ENCODE peak calls at places on chromosomes 13 and 19, in seven cellular contexts. One of them, this sample, is unnamed.

GRCh38 chr19:48363500-48363809 is 285 bp downstream of the TMEM143 start:
- DNase-seq in heart left ventricle: no peak
- DNase-seq in brain microvascular endothelial cell: no peak
- DNase-seq in hepatocyte: peak
- DNase-seq in neural progenitor cell: no peak
- DNase-seq in naive thymus-derived CD4-positive, alpha-beta T cell: no peak
- DNase-seq in PC-9: no peak
- DNase-seq in this sample: no peak

GRCh38 chr13:94620286-94620896 is 18.7 kb downstream of the GPR180 start:
- DNase-seq in heart left ventricle: no peak
- DNase-seq in brain microvascular endothelial cell: peak
- DNase-seq in hepatocyte: peak
- DNase-seq in neural progenitor cell: peak
- DNase-seq in naive thymus-derived CD4-positive, alpha-beta T cell: no peak
- DNase-seq in PC-9: no peak
- DNase-seq in this sample: no peak

GRCh38 chr19:48568345-48568886 is 16.4 kb downstream of the SULT2B1 start:
- DNase-seq in heart left ventricle: peak
- DNase-seq in brain microvascular endothelial cell: peak
- DNase-seq in hepatocyte: peak
- DNase-seq in neural progenitor cell: peak
- DNase-seq in naive thymus-derived CD4-positive, alpha-beta T cell: no peak
- DNase-seq in PC-9: peak
- DNase-seq in this sample: peak

GRCh38 chr19:10270180-10270615 is 722 bp upstream of the ICAM1 start:
- DNase-seq in heart left ventricle: peak
- DNase-seq in brain microvascular endothelial cell: no peak
- DNase-seq in hepatocyte: no peak
- DNase-seq in neural progenitor cell: peak
- DNase-seq in naive thymus-derived CD4-positive, alpha-beta T cell: no peak
- DNase-seq in PC-9: no peak
- DNase-seq in this sample: no peak

GRCh38 chr13:101144808-101145419 is 271.4 kb downstream of the NALCN start:
- DNase-seq in heart left ventricle: no peak
- DNase-seq in brain microvascular endothelial cell: peak
- DNase-seq in hepatocyte: peak
- DNase-seq in neural progenitor cell: peak
- DNase-seq in naive thymus-derived CD4-positive, alpha-beta T cell: peak
- DNase-seq in PC-9: peak
- DNase-seq in this sample: peak

GRCh38 chr13:22053053-22053452 is 382.2 kb downstream of the FGF9 start:
- DNase-seq in heart left ventricle: no peak
- DNase-seq in brain microvascular endothelial cell: no peak
- DNase-seq in hepatocyte: no peak
- DNase-seq in neural progenitor cell: no peak
- DNase-seq in naive thymus-derived CD4-positive, alpha-beta T cell: no peak
- DNase-seq in PC-9: no peak
- DNase-seq in this sample: no peak

GRCh38 chr13:62287764-62288163 is 872.1 kb upstream of the PCDH20 start:
- DNase-seq in heart left ventricle: no peak
- DNase-seq in brain microvascular endothelial cell: no peak
- DNase-seq in hepatocyte: no peak
- DNase-seq in neural progenitor cell: no peak
- DNase-seq in naive thymus-derived CD4-positive, alpha-beta T cell: no peak
- DNase-seq in PC-9: no peak
- DNase-seq in this sample: no peak

GRCh38 chr13:52969373-52969772 is 59.2 kb upstream of the OLFM4 start:
- DNase-seq in heart left ventricle: no peak
- DNase-seq in brain microvascular endothelial cell: no peak
- DNase-seq in hepatocyte: no peak
- DNase-seq in neural progenitor cell: no peak
- DNase-seq in naive thymus-derived CD4-positive, alpha-beta T cell: no peak
- DNase-seq in PC-9: no peak
- DNase-seq in this sample: no peak

GRCh38 chr13:99200433-99201167 is at the start of gene UBAC2:
- DNase-seq in heart left ventricle: peak
- DNase-seq in brain microvascular endothelial cell: peak
- DNase-seq in hepatocyte: peak
- DNase-seq in neural progenitor cell: peak
- DNase-seq in naive thymus-derived CD4-positive, alpha-beta T cell: peak
- DNase-seq in PC-9: peak
- DNase-seq in this sample: peak

GRCh38 chr19:21022996-21023395 is 2.5 kb downstream of the ZNF430 start:
- DNase-seq in heart left ventricle: no peak
- DNase-seq in brain microvascular endothelial cell: peak
- DNase-seq in hepatocyte: peak
- DNase-seq in neural progenitor cell: no peak
- DNase-seq in naive thymus-derived CD4-positive, alpha-beta T cell: no peak
- DNase-seq in PC-9: peak
- DNase-seq in this sample: no peak

GRCh38 chr19:54178581-54179261 is 5.8 kb upstream of the TMC4 start:
- DNase-seq in heart left ventricle: no peak
- DNase-seq in brain microvascular endothelial cell: no peak
- DNase-seq in hepatocyte: no peak
- DNase-seq in neural progenitor cell: peak
- DNase-seq in naive thymus-derived CD4-positive, alpha-beta T cell: peak
- DNase-seq in PC-9: no peak
- DNase-seq in this sample: no peak

GRCh38 chr19:3027292-3027691 is 1.8 kb downstream of the TLE2 start:
- DNase-seq in heart left ventricle: no peak
- DNase-seq in brain microvascular endothelial cell: no peak
- DNase-seq in hepatocyte: no peak
- DNase-seq in neural progenitor cell: no peak
- DNase-seq in naive thymus-derived CD4-positive, alpha-beta T cell: no peak
- DNase-seq in PC-9: no peak
- DNase-seq in this sample: no peak

GRCh38 chr13:73303858-73304257 is 245.1 kb downstream of the KLF5 start:
- DNase-seq in heart left ventricle: no peak
- DNase-seq in brain microvascular endothelial cell: peak
- DNase-seq in hepatocyte: no peak
- DNase-seq in neural progenitor cell: no peak
- DNase-seq in naive thymus-derived CD4-positive, alpha-beta T cell: no peak
- DNase-seq in PC-9: no peak
- DNase-seq in this sample: no peak

GRCh38 chr19:35107541-35107939 is 8.1 kb upstream of the FXYD3 start:
- DNase-seq in heart left ventricle: no peak
- DNase-seq in brain microvascular endothelial cell: peak
- DNase-seq in hepatocyte: no peak
- DNase-seq in neural progenitor cell: no peak
- DNase-seq in naive thymus-derived CD4-positive, alpha-beta T cell: no peak
- DNase-seq in PC-9: peak
- DNase-seq in this sample: no peak

GRCh38 chr19:40465025-40465780 is at the start of gene BLVRB:
- DNase-seq in heart left ventricle: no peak
- DNase-seq in brain microvascular endothelial cell: peak
- DNase-seq in hepatocyte: no peak
- DNase-seq in neural progenitor cell: no peak
- DNase-seq in naive thymus-derived CD4-positive, alpha-beta T cell: no peak
- DNase-seq in PC-9: peak
- DNase-seq in this sample: no peak

GRCh38 chr19:40461669-40462221 is 3.8 kb downstream of the BLVRB start:
- DNase-seq in heart left ventricle: no peak
- DNase-seq in brain microvascular endothelial cell: no peak
- DNase-seq in hepatocyte: no peak
- DNase-seq in neural progenitor cell: no peak
- DNase-seq in naive thymus-derived CD4-positive, alpha-beta T cell: no peak
- DNase-seq in PC-9: no peak
- DNase-seq in this sample: no peak

GRCh38 chr19:40465781-40466218 is 255 bp upstream of the BLVRB start:
- DNase-seq in heart left ventricle: peak
- DNase-seq in brain microvascular endothelial cell: peak
- DNase-seq in hepatocyte: peak
- DNase-seq in neural progenitor cell: peak
- DNase-seq in naive thymus-derived CD4-positive, alpha-beta T cell: peak
- DNase-seq in PC-9: peak
- DNase-seq in this sample: peak

GRCh38 chr19:40466219-40467006 is at the start of gene SPTBN4:
- DNase-seq in heart left ventricle: peak
- DNase-seq in brain microvascular endothelial cell: no peak
- DNase-seq in hepatocyte: peak
- DNase-seq in neural progenitor cell: peak
- DNase-seq in naive thymus-derived CD4-positive, alpha-beta T cell: peak
- DNase-seq in PC-9: no peak
- DNase-seq in this sample: no peak

GRCh38 chr19:40464059-40465024 is 1.2 kb downstream of the BLVRB start:
- DNase-seq in heart left ventricle: peak
- DNase-seq in brain microvascular endothelial cell: peak
- DNase-seq in hepatocyte: peak
- DNase-seq in neural progenitor cell: peak
- DNase-seq in naive thymus-derived CD4-positive, alpha-beta T cell: peak
- DNase-seq in PC-9: peak
- DNase-seq in this sample: peak
- H3K4me3 ChIP-seq in heart left ventricle: peak
- H3K4me3 ChIP-seq in brain microvascular endothelial cell: peak
- H3K4me3 ChIP-seq in hepatocyte: peak
- H3K4me3 ChIP-seq in neural progenitor cell: no peak
- H3K4me3 ChIP-seq in naive thymus-derived CD4-positive, alpha-beta T cell: peak
- H3K4me3 ChIP-seq in PC-9: peak
- H3K4me3 ChIP-seq in this sample: peak

DNA sequence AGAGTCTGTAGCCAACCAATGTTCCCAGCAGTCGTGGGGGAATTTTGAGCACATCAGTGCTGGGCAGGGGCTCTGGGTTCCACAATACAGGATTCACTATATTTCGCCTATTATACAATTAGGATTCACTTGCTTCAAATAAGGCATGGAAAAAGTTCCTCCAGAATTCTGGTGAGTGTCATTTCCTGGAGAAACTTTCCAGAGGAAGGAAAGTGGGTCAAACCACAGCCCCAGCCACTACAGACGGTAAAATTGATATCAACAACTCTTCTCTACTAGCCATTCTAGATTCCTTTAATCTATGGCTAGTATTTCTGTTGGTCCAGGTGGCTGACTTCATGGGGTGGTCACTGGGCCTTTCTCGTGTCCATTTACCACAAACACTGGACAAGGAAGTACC is 10.5 kb downstream of the MYCBP2 start:
- DNase-seq in heart left ventricle: no peak
- DNase-seq in brain microvascular endothelial cell: no peak
- DNase-seq in hepatocyte: no peak
- DNase-seq in neural progenitor cell: no peak
- DNase-seq in naive thymus-derived CD4-positive, alpha-beta T cell: no peak
- DNase-seq in PC-9: no peak
- DNase-seq in this sample: no peak
- H3K27ac ChIP-seq in heart left ventricle: no peak
- H3K27ac ChIP-seq in brain microvascular endothelial cell: no peak
- H3K27ac ChIP-seq in hepatocyte: no peak
- H3K27ac ChIP-seq in neural progenitor cell: no peak
- H3K27ac ChIP-seq in naive thymus-derived CD4-positive, alpha-beta T cell: no peak
- H3K27ac ChIP-seq in PC-9: no peak
- H3K27ac ChIP-seq in this sample: no peak

DNA sequence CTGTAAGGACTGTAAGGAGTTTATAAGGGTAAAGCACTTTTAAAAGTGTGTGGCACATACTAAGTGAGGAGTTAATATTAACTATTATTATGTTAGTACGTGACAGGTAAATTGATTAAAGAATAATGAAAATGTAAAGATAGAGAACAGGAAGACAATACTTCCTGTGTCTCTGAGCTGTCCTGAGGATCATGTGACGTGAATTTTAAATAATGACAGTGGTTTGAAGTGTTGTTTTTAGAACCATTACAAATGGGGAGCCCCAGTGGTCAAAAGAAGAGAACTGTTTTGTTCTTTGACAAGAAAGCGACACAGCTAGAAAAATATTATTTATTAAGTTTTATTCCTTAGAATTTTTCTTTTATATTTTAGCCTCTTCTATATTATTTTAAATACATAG is 241.2 kb upstream of the STARD13 start:
- DNase-seq in heart left ventricle: no peak
- DNase-seq in brain microvascular endothelial cell: no peak
- DNase-seq in hepatocyte: no peak
- DNase-seq in neural progenitor cell: no peak
- DNase-seq in naive thymus-derived CD4-positive, alpha-beta T cell: no peak
- DNase-seq in PC-9: no peak
- DNase-seq in this sample: no peak
- H3K4me3 ChIP-seq in heart left ventricle: no peak
- H3K4me3 ChIP-seq in brain microvascular endothelial cell: no peak
- H3K4me3 ChIP-seq in hepatocyte: no peak
- H3K4me3 ChIP-seq in neural progenitor cell: no peak
- H3K4me3 ChIP-seq in naive thymus-derived CD4-positive, alpha-beta T cell: no peak
- H3K4me3 ChIP-seq in PC-9: no peak
- H3K4me3 ChIP-seq in this sample: no peak

GRCh38 chr19:14112809-14113385 is 4.7 kb downstream of the PRKACA start:
- DNase-seq in heart left ventricle: peak
- DNase-seq in brain microvascular endothelial cell: no peak
- DNase-seq in hepatocyte: no peak
- DNase-seq in neural progenitor cell: no peak
- DNase-seq in naive thymus-derived CD4-positive, alpha-beta T cell: no peak
- DNase-seq in PC-9: no peak
- DNase-seq in this sample: no peak

GRCh38 chr19:14112051-14112808 is 5.3 kb downstream of the PRKACA start:
- DNase-seq in heart left ventricle: peak
- DNase-seq in brain microvascular endothelial cell: no peak
- DNase-seq in hepatocyte: no peak
- DNase-seq in neural progenitor cell: no peak
- DNase-seq in naive thymus-derived CD4-positive, alpha-beta T cell: no peak
- DNase-seq in PC-9: no peak
- DNase-seq in this sample: no peak

GRCh38 chr19:14114854-14115253 is 2.7 kb downstream of the PRKACA start:
- DNase-seq in heart left ventricle: peak
- DNase-seq in brain microvascular endothelial cell: no peak
- DNase-seq in hepatocyte: no peak
- DNase-seq in neural progenitor cell: peak
- DNase-seq in naive thymus-derived CD4-positive, alpha-beta T cell: peak
- DNase-seq in PC-9: peak
- DNase-seq in this sample: no peak

GRCh38 chr19:14114439-14114838 is 3.1 kb downstream of the PRKACA start:
- DNase-seq in heart left ventricle: no peak
- DNase-seq in brain microvascular endothelial cell: no peak
- DNase-seq in hepatocyte: no peak
- DNase-seq in neural progenitor cell: no peak
- DNase-seq in naive thymus-derived CD4-positive, alpha-beta T cell: no peak
- DNase-seq in PC-9: no peak
- DNase-seq in this sample: no peak

GRCh38 chr19:14113762-14114414 is 3.7 kb downstream of the PRKACA start:
- DNase-seq in heart left ventricle: peak
- DNase-seq in brain microvascular endothelial cell: no peak
- DNase-seq in hepatocyte: peak
- DNase-seq in neural progenitor cell: no peak
- DNase-seq in naive thymus-derived CD4-positive, alpha-beta T cell: peak
- DNase-seq in PC-9: peak
- DNase-seq in this sample: no peak
- H3K27ac ChIP-seq in heart left ventricle: peak
- H3K27ac ChIP-seq in brain microvascular endothelial cell: no peak
- H3K27ac ChIP-seq in hepatocyte: no peak
- H3K27ac ChIP-seq in neural progenitor cell: no peak
- H3K27ac ChIP-seq in naive thymus-derived CD4-positive, alpha-beta T cell: no peak
- H3K27ac ChIP-seq in PC-9: no peak
- H3K27ac ChIP-seq in this sample: peak